ENCODE peak calls at places on chromosomes 6 and 20, in eight cellular contexts. O, H, Y, N, W, Q, T and R are unnamed samples.
A peak's percentile ranks its signal among the peaks of the same experiment; 100 is the strongest.

GRCh38 chr6:71250050-71250689 is 38.4 kb upstream of the OGFRL1 start:
- DNase-seq in Q (peak; percentile 57), W (no peak), Y (no peak), O (no peak), N (peak; percentile 43), H (no peak), T (no peak), R (no peak)

GRCh38 chr6:58198301-58198700 is 880.9 kb downstream of the PRIM2 start:
- DNase-seq in T (no peak), H (no peak), O (no peak), Q (peak; percentile 60), N (no peak), Y (no peak), W (no peak), R (no peak)

GRCh38 chr6:8551386-8551785 is 116.0 kb upstream of the SLC35B3 start:
- DNase-seq in T (no peak), H (no peak), Y (no peak), Q (no peak), W (no peak), N (no peak), O (peak; percentile 48), R (no peak)

GRCh38 chr20:6654490-6655247 is 112.8 kb upstream of the BMP2 start:
- DNase-seq in T (no peak), Q (peak; percentile 97), O (no peak), W (no peak), N (no peak), Y (peak; percentile 46), H (no peak), R (no peak)

GRCh38 chr6:94254689-94255088 is 835.3 kb upstream of the EPHA7 start:
- DNase-seq in W (no peak), Y (no peak), H (no peak), T (no peak), Q (no peak), N (peak; percentile 18), O (no peak), R (no peak)

GRCh38 chr6:31094389-31094881 is 17.9 kb downstream of the C6orf15 start:
- DNase-seq in W (no peak), T (no peak), N (no peak), O (no peak), Y (peak; percentile 38), H (no peak), Q (peak; percentile 17), R (no peak)

GRCh38 chr20:18390201-18390600 is 76.6 kb downstream of the DZANK1 start:
- DNase-seq in T (no peak), Y (no peak), O (no peak), Q (no peak), W (no peak), H (no peak), N (no peak), R (no peak)

GRCh38 chr6:143745160-143746133 is 67.7 kb downstream of the PHACTR2 start:
- DNase-seq in H (peak; percentile 78), T (peak; percentile 23), Q (no peak), O (no peak), W (peak; percentile 72), N (peak; percentile 64), Y (peak; percentile 77), R (no peak)

GRCh38 chr6:33771342-33772113 is 17.4 kb downstream of the LEMD2 start:
- DNase-seq in Q (peak; percentile 51), Y (peak; percentile 56), O (peak; percentile 75), T (peak; percentile 83), N (peak; percentile 94), H (peak; percentile 63), W (peak; percentile 80), R (peak; percentile 98)

GRCh38 chr6:155084431-155085123 is 89.5 kb downstream of the TIAM2 start:
- DNase-seq in T (no peak), H (no peak), W (no peak), N (peak; percentile 48), Y (no peak), Q (peak; percentile 50), O (no peak), R (no peak)

GRCh38 chr6:161246725-161247124 is 27.1 kb downstream of the AGPAT4 start:
- DNase-seq in Y (no peak), H (no peak), O (no peak), T (no peak), Q (no peak), W (no peak), N (no peak), R (no peak)

GRCh38 chr6:3421763-3422456 is 34.9 kb downstream of the SLC22A23 start:
- DNase-seq in Y (no peak), W (no peak), H (no peak), Q (peak; percentile 49), N (peak; percentile 80), T (no peak), O (no peak), R (no peak)

GRCh38 chr6:24205020-24205492 is 79.0 kb downstream of the NRSN1 start:
- DNase-seq in W (no peak), H (no peak), Q (peak; percentile 20), T (peak; percentile 23), O (no peak), Y (peak; percentile 21), N (peak; percentile 41), R (no peak)

GRCh38 chr6:154931741-154932424 is 63.2 kb upstream of the TIAM2 start:
- DNase-seq in Y (no peak), T (no peak), N (no peak), H (no peak), W (no peak), Q (no peak), O (no peak), R (no peak)

GRCh38 chr6:141956046-141956761 is 176.5 kb upstream of the GJE1 start:
- DNase-seq in T (no peak), Y (no peak), W (no peak), H (no peak), N (peak; percentile 5), O (no peak), Q (no peak), R (no peak)

GRCh38 chr20:19662638-19662995 is 95.4 kb upstream of the RIN2 start:
- DNase-seq in W (no peak), T (no peak), Y (no peak), Q (no peak), H (no peak), O (no peak), N (no peak), R (no peak)
- TF ChIP-seq CTCF in W (peak; percentile 2), T (peak; percentile 10), Y (no peak), Q (no peak), H (no peak), O (no peak), N (no peak), R (no peak)

GRCh38 chr20:20369353-20370086 is 1.6 kb downstream of the INSM1 start:
- DNase-seq in N (no peak), T (peak; percentile 23), O (no peak), H (no peak), Y (peak; percentile 52), W (no peak), Q (peak; percentile 61), R (no peak)
- TF ChIP-seq CTCF in N (no peak), T (no peak), O (no peak), H (no peak), Y (no peak), W (no peak), Q (no peak), R (no peak)

DNA sequence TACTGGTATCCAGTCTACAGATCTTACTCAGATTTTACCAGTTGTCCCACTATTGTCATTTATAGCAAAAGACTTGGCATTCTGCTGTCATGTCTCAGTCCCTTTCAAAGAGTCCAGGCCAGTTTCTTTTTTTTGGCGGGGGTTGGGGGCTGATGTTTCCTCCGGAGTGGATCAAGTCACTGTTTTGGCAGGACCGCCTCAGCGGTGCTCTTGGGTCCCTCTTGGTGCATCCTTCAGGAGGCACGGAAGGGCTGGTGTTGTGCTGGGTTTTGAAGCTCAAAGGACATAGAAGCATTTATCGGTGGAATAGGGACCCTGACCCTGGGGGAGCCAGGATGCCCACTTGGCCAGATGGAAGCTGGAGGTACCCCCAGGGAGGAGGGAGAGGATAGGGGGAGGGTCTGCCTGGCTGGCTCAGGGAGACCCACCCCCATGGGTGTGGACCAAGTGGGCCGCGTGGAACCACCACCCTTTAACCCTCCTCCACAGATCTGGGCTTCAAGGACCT is 10.8 kb downstream of the RBCK1 start:
- DNase-seq in W (no peak), T (no peak), Q (no peak), O (no peak), N (no peak), Y (no peak), H (no peak), R (no peak)
- TF ChIP-seq CTCF in W (no peak), T (no peak), Q (no peak), O (no peak), N (no peak), Y (no peak), H (no peak), R (no peak)

GRCh38 chr6:111982681-111983080 is 71.2 kb upstream of the CCN6 start:
- DNase-seq in O (no peak), Y (no peak), N (no peak), T (no peak), W (no peak), H (no peak), Q (peak; percentile 46), R (no peak)

GRCh38 chr6:111984516-111985201 is 69.2 kb upstream of the CCN6 start:
- DNase-seq in N (no peak), W (no peak), Q (no peak), Y (no peak), H (no peak), O (no peak), T (no peak), R (no peak)

GRCh38 chr6:111983197-111983596 is 70.7 kb upstream of the CCN6 start:
- DNase-seq in Q (no peak), T (no peak), H (no peak), N (no peak), O (no peak), Y (no peak), W (no peak), R (no peak)

GRCh38 chr6:111985202-111985731 is 68.6 kb upstream of the CCN6 start:
- DNase-seq in W (no peak), T (no peak), H (peak; percentile 73), Q (peak; percentile 98), O (no peak), Y (no peak), N (peak; percentile 91), R (no peak)

GRCh38 chr6:111984081-111984480 is 69.8 kb upstream of the CCN6 start:
- DNase-seq in N (no peak), T (no peak), Q (no peak), H (no peak), O (no peak), W (no peak), Y (no peak), R (no peak)
- TF ChIP-seq CTCF in N (no peak), T (no peak), Q (no peak), H (no peak), O (no peak), W (no peak), Y (no peak), R (no peak)

GRCh38 chr6:45423901-45424627 is 46.3 kb upstream of the SUPT3H start:
- DNase-seq in T (peak; percentile 45), N (no peak), O (peak; percentile 60), H (peak; percentile 32), Q (peak; percentile 14), Y (no peak), W (peak; percentile 70), R (no peak)
- TF ChIP-seq CTCF in T (no peak), N (no peak), O (no peak), H (no peak), Q (no peak), Y (no peak), W (no peak), R (no peak)

DNA sequence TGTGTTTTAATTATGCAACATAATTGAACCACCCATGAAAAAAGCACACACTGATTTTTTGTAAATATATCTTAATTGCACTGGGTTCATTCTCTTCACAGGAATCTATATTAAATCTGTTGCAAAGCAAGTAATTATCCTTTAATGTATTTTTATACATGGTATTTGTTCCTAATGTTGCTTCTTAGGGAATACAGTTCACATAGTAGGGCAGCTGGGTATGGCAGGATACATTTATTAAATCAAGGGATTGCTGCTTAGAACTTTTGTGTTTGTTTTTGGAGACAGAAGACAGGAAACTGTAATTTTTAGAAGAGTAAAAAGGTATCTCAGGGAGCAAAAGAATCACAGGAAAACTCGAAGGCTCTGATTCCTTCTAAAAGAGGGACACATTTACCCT is 980 bp upstream of the SMIM13 start:
- DNase-seq in T (no peak), N (no peak), Q (no peak), O (no peak), Y (no peak), H (no peak), W (no peak), R (no peak)
- TF ChIP-seq CTCF in T (no peak), N (no peak), Q (no peak), O (no peak), Y (no peak), H (no peak), W (no peak), R (no peak)